ENCODE peak calls at places on chromosomes 6 and 20, in five cellular contexts. One of them, this sample, is unnamed.
A peak's percentile ranks its signal among the peaks of the same experiment; 100 is the strongest.

GRCh38 chr6:44122821-44123220 is 4.4 kb downstream of the MRPL14 start:
- DNase-seq in right lobe of liver: no peak
- DNase-seq in body of pancreas: no peak
- DNase-seq in breast epithelium: no peak
- DNase-seq in tibial nerve: no peak
- DNase-seq in this sample: no peak

GRCh38 chr6:156988276-156989158 is 211.3 kb downstream of the ARID1B start:
- DNase-seq in body of pancreas: no peak
- DNase-seq in right lobe of liver: no peak
- DNase-seq in breast epithelium: no peak
- DNase-seq in tibial nerve: no peak
- DNase-seq in this sample: no peak

GRCh38 chr6:44035621-44036020 is 91.6 kb downstream of the MRPL14 start:
- DNase-seq in body of pancreas: no peak
- DNase-seq in right lobe of liver: no peak
- DNase-seq in tibial nerve: no peak
- DNase-seq in breast epithelium: no peak
- DNase-seq in this sample: no peak

GRCh38 chr20:53940883-53941546 is 129.4 kb downstream of the BCAS1 start:
- DNase-seq in breast epithelium: no peak
- DNase-seq in tibial nerve: peak; percentile 47
- DNase-seq in body of pancreas: no peak
- DNase-seq in right lobe of liver: no peak
- DNase-seq in this sample: peak; percentile 64

GRCh38 chr6:156256161-156256560 is 521.0 kb upstream of the ARID1B start:
- DNase-seq in breast epithelium: no peak
- DNase-seq in right lobe of liver: no peak
- DNase-seq in body of pancreas: no peak
- DNase-seq in tibial nerve: no peak
- DNase-seq in this sample: no peak

GRCh38 chr20:10572853-10573252 is 100.9 kb downstream of the JAG1 start:
- DNase-seq in body of pancreas: no peak
- DNase-seq in right lobe of liver: no peak
- DNase-seq in tibial nerve: no peak
- DNase-seq in breast epithelium: no peak
- DNase-seq in this sample: no peak

GRCh38 chr20:62920039-62920645 is 6.2 kb downstream of the DIDO1 start:
- DNase-seq in body of pancreas: no peak
- DNase-seq in breast epithelium: no peak
- DNase-seq in right lobe of liver: no peak
- DNase-seq in tibial nerve: no peak
- DNase-seq in this sample: no peak

GRCh38 chr20:4488407-4489339 is 233.0 kb upstream of the PRND start:
- DNase-seq in tibial nerve: no peak
- DNase-seq in right lobe of liver: no peak
- DNase-seq in body of pancreas: no peak
- DNase-seq in breast epithelium: no peak
- DNase-seq in this sample: no peak

GRCh38 chr20:41009960-41010359 is 18.7 kb upstream of the TOP1 start:
- DNase-seq in tibial nerve: no peak
- DNase-seq in body of pancreas: no peak
- DNase-seq in right lobe of liver: no peak
- DNase-seq in breast epithelium: no peak
- DNase-seq in this sample: no peak

GRCh38 chr6:105449756-105450390 is 47.0 kb upstream of the PREP start:
- DNase-seq in breast epithelium: no peak
- DNase-seq in body of pancreas: no peak
- DNase-seq in tibial nerve: no peak
- DNase-seq in right lobe of liver: no peak
- DNase-seq in this sample: peak; percentile 85

GRCh38 chr20:35040646-35041045 is 52.0 kb downstream of the TRPC4AP start:
- DNase-seq in breast epithelium: no peak
- DNase-seq in body of pancreas: no peak
- DNase-seq in right lobe of liver: no peak
- DNase-seq in tibial nerve: no peak
- DNase-seq in this sample: no peak

GRCh38 chr20:36248836-36249235 is 12.6 kb downstream of the AAR2 start:
- DNase-seq in right lobe of liver: no peak
- DNase-seq in breast epithelium: no peak
- DNase-seq in body of pancreas: no peak
- DNase-seq in tibial nerve: no peak
- DNase-seq in this sample: no peak

GRCh38 chr20:35305682-35306556 is 13.7 kb upstream of the FAM83C start:
- DNase-seq in right lobe of liver: no peak
- DNase-seq in body of pancreas: no peak
- DNase-seq in tibial nerve: peak; percentile 45
- DNase-seq in breast epithelium: peak; percentile 74
- DNase-seq in this sample: no peak

GRCh38 chr20:44581515-44581914 is 864 bp upstream of the PKIG start:
- DNase-seq in breast epithelium: no peak
- DNase-seq in tibial nerve: no peak
- DNase-seq in right lobe of liver: no peak
- DNase-seq in body of pancreas: no peak
- DNase-seq in this sample: no peak

GRCh38 chr20:9286501-9286900 is 217.6 kb downstream of the PLCB4 start:
- DNase-seq in right lobe of liver: no peak
- DNase-seq in body of pancreas: no peak
- DNase-seq in tibial nerve: no peak
- DNase-seq in breast epithelium: no peak
- DNase-seq in this sample: no peak

GRCh38 chr6:157595768-157596167 is 214.8 kb downstream of the ZDHHC14 start:
- DNase-seq in tibial nerve: no peak
- DNase-seq in right lobe of liver: no peak
- DNase-seq in breast epithelium: no peak
- DNase-seq in body of pancreas: no peak
- DNase-seq in this sample: no peak

GRCh38 chr6:16126056-16126455 is 2.8 kb upstream of the MYLIP start:
- DNase-seq in body of pancreas: no peak
- DNase-seq in tibial nerve: no peak
- DNase-seq in breast epithelium: no peak
- DNase-seq in right lobe of liver: no peak
- DNase-seq in this sample: no peak

GRCh38 chr20:7742479-7742878 is 197.8 kb downstream of the HAO1 start:
- DNase-seq in tibial nerve: no peak
- DNase-seq in right lobe of liver: no peak
- DNase-seq in body of pancreas: peak; percentile 68
- DNase-seq in breast epithelium: no peak
- DNase-seq in this sample: no peak

GRCh38 chr6:41922154-41922553 is 855 bp downstream of the BYSL start:
- DNase-seq in breast epithelium: no peak
- DNase-seq in tibial nerve: no peak
- DNase-seq in body of pancreas: no peak
- DNase-seq in right lobe of liver: no peak
- DNase-seq in this sample: no peak

GRCh38 chr6:139644821-139645220 is 270.4 kb upstream of the CITED2 start:
- DNase-seq in breast epithelium: peak; percentile 41
- DNase-seq in tibial nerve: no peak
- DNase-seq in right lobe of liver: no peak
- DNase-seq in body of pancreas: no peak
- DNase-seq in this sample: no peak

GRCh38 chr6:87791485-87791884 is 89.5 kb upstream of the AKIRIN2 start:
- DNase-seq in tibial nerve: no peak
- DNase-seq in breast epithelium: no peak
- DNase-seq in right lobe of liver: no peak
- DNase-seq in body of pancreas: no peak
- DNase-seq in this sample: no peak

GRCh38 chr6:154414021-154414813 is 57.6 kb upstream of the IPCEF1 start:
- DNase-seq in tibial nerve: no peak
- DNase-seq in breast epithelium: no peak
- DNase-seq in right lobe of liver: no peak
- DNase-seq in body of pancreas: no peak
- DNase-seq in this sample: no peak

GRCh38 chr20:51529758-51530157 is 12.8 kb downstream of the NFATC2 start:
- DNase-seq in breast epithelium: no peak
- DNase-seq in right lobe of liver: no peak
- DNase-seq in tibial nerve: no peak
- DNase-seq in body of pancreas: no peak
- DNase-seq in this sample: no peak

GRCh38 chr20:11499235-11499634 is 418.5 kb upstream of the BTBD3 start:
- DNase-seq in tibial nerve: no peak
- DNase-seq in breast epithelium: no peak
- DNase-seq in body of pancreas: no peak
- DNase-seq in right lobe of liver: no peak
- DNase-seq in this sample: no peak

GRCh38 chr6:38715016-38715809 is at the start of gene DNAH8:
- DNase-seq in tibial nerve: no peak
- DNase-seq in breast epithelium: no peak
- DNase-seq in right lobe of liver: no peak
- DNase-seq in body of pancreas: no peak
- DNase-seq in this sample: no peak

GRCh38 chr6:9437836-9438235 is 977.0 kb downstream of the TFAP2A start:
- DNase-seq in breast epithelium: no peak
- DNase-seq in body of pancreas: no peak
- DNase-seq in tibial nerve: no peak
- DNase-seq in right lobe of liver: no peak
- DNase-seq in this sample: no peak

GRCh38 chr20:51696304-51697118 is 71.7 kb downstream of the ATP9A start:
- DNase-seq in body of pancreas: no peak
- DNase-seq in tibial nerve: no peak
- DNase-seq in right lobe of liver: no peak
- DNase-seq in breast epithelium: no peak
- DNase-seq in this sample: no peak

GRCh38 chr20:50034567-50035170 is 51.9 kb downstream of the SNAI1 start:
- DNase-seq in tibial nerve: no peak
- DNase-seq in right lobe of liver: no peak
- DNase-seq in body of pancreas: no peak
- DNase-seq in breast epithelium: no peak
- DNase-seq in this sample: no peak

GRCh38 chr20:12847862-12848261 is 160.9 kb upstream of the SPTLC3 start:
- DNase-seq in tibial nerve: no peak
- DNase-seq in right lobe of liver: no peak
- DNase-seq in body of pancreas: no peak
- DNase-seq in breast epithelium: no peak
- DNase-seq in this sample: no peak

GRCh38 chr6:89927788-89928565 is 33.7 kb downstream of the GJA10 start:
- DNase-seq in body of pancreas: no peak
- DNase-seq in tibial nerve: no peak
- DNase-seq in right lobe of liver: no peak
- DNase-seq in breast epithelium: no peak
- DNase-seq in this sample: peak; percentile 60

GRCh38 chr6:146419576-146419975 is 124.1 kb upstream of the RAB32 start:
- DNase-seq in right lobe of liver: no peak
- DNase-seq in tibial nerve: no peak
- DNase-seq in breast epithelium: no peak
- DNase-seq in body of pancreas: no peak
- DNase-seq in this sample: no peak

GRCh38 chr20:17556842-17557674 is 12.8 kb upstream of the DSTN start:
- DNase-seq in breast epithelium: peak; percentile 95
- DNase-seq in tibial nerve: peak; percentile 38
- DNase-seq in body of pancreas: peak; percentile 91
- DNase-seq in right lobe of liver: peak; percentile 94
- DNase-seq in this sample: no peak

GRCh38 chr6:17709476-17709875 is 2.8 kb upstream of the NUP153 start:
- DNase-seq in breast epithelium: no peak
- DNase-seq in tibial nerve: no peak
- DNase-seq in right lobe of liver: no peak
- DNase-seq in body of pancreas: no peak
- DNase-seq in this sample: no peak

GRCh38 chr20:45964024-45964423 is 8.0 kb downstream of the ZNF335 start:
- DNase-seq in breast epithelium: no peak
- DNase-seq in right lobe of liver: peak; percentile 37
- DNase-seq in tibial nerve: no peak
- DNase-seq in body of pancreas: peak; percentile 10
- DNase-seq in this sample: no peak

GRCh38 chr6:150696156-150696555 is 96.5 kb downstream of the PLEKHG1 start:
- DNase-seq in right lobe of liver: no peak
- DNase-seq in breast epithelium: no peak
- DNase-seq in body of pancreas: no peak
- DNase-seq in tibial nerve: no peak
- DNase-seq in this sample: no peak

GRCh38 chr20:31698243-31698802 is 24.3 kb downstream of the BCL2L1 start:
- DNase-seq in right lobe of liver: no peak
- DNase-seq in tibial nerve: no peak
- DNase-seq in breast epithelium: no peak
- DNase-seq in body of pancreas: no peak
- DNase-seq in this sample: no peak

GRCh38 chr20:31699801-31700728 is 22.6 kb downstream of the BCL2L1 start:
- DNase-seq in right lobe of liver: no peak
- DNase-seq in tibial nerve: no peak
- DNase-seq in breast epithelium: no peak
- DNase-seq in body of pancreas: no peak
- DNase-seq in this sample: no peak

GRCh38 chr20:31701591-31701990 is 21.1 kb downstream of the BCL2L1 start:
- DNase-seq in breast epithelium: no peak
- DNase-seq in right lobe of liver: no peak
- DNase-seq in tibial nerve: no peak
- DNase-seq in body of pancreas: no peak
- DNase-seq in this sample: no peak

GRCh38 chr20:31700747-31701146 is 21.9 kb downstream of the BCL2L1 start:
- DNase-seq in body of pancreas: no peak
- DNase-seq in breast epithelium: no peak
- DNase-seq in tibial nerve: no peak
- DNase-seq in right lobe of liver: no peak
- DNase-seq in this sample: no peak

GRCh38 chr20:31698803-31699718 is 23.6 kb downstream of the BCL2L1 start:
- DNase-seq in breast epithelium: peak; percentile 74
- DNase-seq in right lobe of liver: no peak
- DNase-seq in body of pancreas: peak; percentile 80
- DNase-seq in tibial nerve: peak; percentile 83
- DNase-seq in this sample: no peak
- TF ChIP-seq POLR2A in breast epithelium: no peak
- TF ChIP-seq POLR2A in right lobe of liver: peak; percentile 62
- TF ChIP-seq POLR2A in body of pancreas: no peak
- TF ChIP-seq POLR2A in tibial nerve: no peak
- TF ChIP-seq POLR2A in this sample: peak; percentile 17

GRCh38 chr6:34839696-34840352 is 47.9 kb downstream of the BLTP3A start:
- DNase-seq in breast epithelium: no peak
- DNase-seq in tibial nerve: no peak
- DNase-seq in body of pancreas: no peak
- DNase-seq in right lobe of liver: no peak
- DNase-seq in this sample: no peak
- H3K27ac ChIP-seq in breast epithelium: no peak overlapping the region
- H3K27ac ChIP-seq in tibial nerve: no peak overlapping the region
- H3K27ac ChIP-seq in body of pancreas: no peak overlapping the region
- H3K27ac ChIP-seq in right lobe of liver: no peak overlapping the region
- H3K27ac ChIP-seq in this sample: no peak overlapping the region

GRCh38 chr6:34073504-34073903 is 72.4 kb downstream of the GRM4 start:
- DNase-seq in tibial nerve: no peak
- DNase-seq in right lobe of liver: no peak
- DNase-seq in body of pancreas: no peak
- DNase-seq in breast epithelium: no peak
- DNase-seq in this sample: no peak
- H3K4me3 ChIP-seq in tibial nerve: no peak overlapping the region
- H3K4me3 ChIP-seq in right lobe of liver: no peak overlapping the region
- H3K4me3 ChIP-seq in body of pancreas: no peak overlapping the region
- H3K4me3 ChIP-seq in breast epithelium: no peak overlapping the region
- H3K4me3 ChIP-seq in this sample: no peak overlapping the region

DNA sequence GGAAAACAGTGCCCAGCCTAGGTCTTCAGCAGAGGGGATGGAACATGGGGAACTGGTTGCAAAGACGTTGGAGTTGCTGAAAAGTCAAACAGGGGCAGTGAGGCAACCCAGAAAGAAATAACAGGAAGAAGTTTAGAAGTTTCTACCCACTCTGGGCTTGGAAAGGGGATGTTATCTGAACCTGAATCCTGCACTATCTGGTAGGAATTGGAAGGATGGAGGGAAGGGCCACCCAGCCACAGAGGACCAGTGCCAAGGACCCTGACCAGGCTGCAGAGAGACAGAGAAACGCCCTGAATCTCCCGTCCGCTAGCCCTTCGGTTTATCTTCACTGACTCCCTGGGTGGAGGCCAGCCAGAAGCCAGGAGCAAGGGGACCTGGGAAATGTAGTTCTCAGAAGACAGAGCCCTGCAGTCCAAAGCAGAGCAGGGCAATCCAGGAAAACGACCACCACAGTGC is 217.3 kb upstream of the RREB1 start:
- DNase-seq in tibial nerve: no peak
- DNase-seq in right lobe of liver: peak; percentile 70
- DNase-seq in breast epithelium: no peak
- DNase-seq in body of pancreas: peak; percentile 51
- DNase-seq in this sample: no peak
- TF ChIP-seq POLR2A in tibial nerve: no peak
- TF ChIP-seq POLR2A in right lobe of liver: no peak
- TF ChIP-seq POLR2A in breast epithelium: no peak
- TF ChIP-seq POLR2A in body of pancreas: no peak
- TF ChIP-seq POLR2A in this sample: no peak